ENCODE peak calls at places on chromosomes 7 and 10, in seven cellular contexts. H, L, I, F, M, B and E are unnamed samples.

GRCh38 chr7:55073051-55073511 is 54.3 kb downstream of the EGFR start:
- DNase-seq in H (peak), L (no peak), I (no peak), F (no peak), M (no peak), B (peak), E (no peak)

GRCh38 chr10:5566606-5567005 is 41.8 kb downstream of the CALML3 start:
- DNase-seq in H (no peak), L (no peak), I (no peak), F (no peak), M (no peak), B (no peak), E (no peak)

GRCh38 chr7:135980665-135981180 is 3.6 kb upstream of the MTPN start:
- DNase-seq in H (no peak), L (peak), I (peak), F (no peak), M (peak), B (peak), E (no peak)

GRCh38 chr10:625335-625699 is 64.2 kb downstream of the DIP2C start:
- DNase-seq in H (no peak), L (no peak), I (no peak), F (peak), M (no peak), B (no peak), E (no peak)

GRCh38 chr7:64874114-64874513 is 29.0 kb upstream of the ZNF273 start:
- DNase-seq in H (no peak), L (no peak), I (no peak), F (no peak), M (no peak), B (no peak), E (no peak)

GRCh38 chr7:55641811-55642210 is 69.5 kb upstream of the VOPP1 start:
- DNase-seq in H (no peak), L (peak), I (no peak), F (no peak), M (peak), B (peak), E (no peak)

GRCh38 chr10:48651839-48652238 is 32.8 kb upstream of the WDFY4 start:
- DNase-seq in H (no peak), L (no peak), I (no peak), F (no peak), M (no peak), B (no peak), E (no peak)

GRCh38 chr7:134782121-134782623 is 2.7 kb downstream of the CALD1 start:
- DNase-seq in H (no peak), L (peak), I (no peak), F (no peak), M (no peak), B (peak), E (no peak)

GRCh38 chr10:30587522-30588031 is 42.0 kb downstream of the LYZL2 start:
- DNase-seq in H (no peak), L (no peak), I (no peak), F (no peak), M (no peak), B (no peak), E (no peak)

GRCh38 chr7:151867912-151868804 is 8.8 kb downstream of the PRKAG2 start:
- DNase-seq in H (no peak), L (peak), I (no peak), F (no peak), M (no peak), B (no peak), E (no peak)

GRCh38 chr7:157318015-157318706 is 18.6 kb upstream of the DNAJB6 start:
- DNase-seq in H (no peak), L (no peak), I (no peak), F (no peak), M (no peak), B (peak), E (peak)

GRCh38 chr7:369476-369980 is 79.6 kb downstream of the FOXL3 start:
- DNase-seq in H (no peak), L (no peak), I (no peak), F (no peak), M (no peak), B (no peak), E (no peak)

GRCh38 chr10:63103971-63104409 is 29.1 kb upstream of the NRBF2 start:
- DNase-seq in H (no peak), L (no peak), I (no peak), F (no peak), M (no peak), B (no peak), E (no peak)

GRCh38 chr10:97179731-97180366 is 5.9 kb downstream of the SLIT1 start:
- DNase-seq in H (no peak), L (no peak), I (no peak), F (peak), M (no peak), B (no peak), E (no peak)

GRCh38 chr7:72196176-72196575 is 216.0 kb downstream of the CALN1 start:
- DNase-seq in H (no peak), L (no peak), I (no peak), F (no peak), M (no peak), B (no peak), E (no peak)

GRCh38 chr7:22194633-22195273 is 162.2 kb downstream of the RAPGEF5 start:
- DNase-seq in H (no peak), L (no peak), I (no peak), F (no peak), M (no peak), B (no peak), E (no peak)

GRCh38 chr7:23211542-23211941 is 29.7 kb downstream of the NUP42 start:
- DNase-seq in H (no peak), L (no peak), I (no peak), F (no peak), M (no peak), B (no peak), E (peak)

GRCh38 chr7:92137531-92137930 is 3.3 kb upstream of the CYP51A1 start:
- DNase-seq in H (no peak), L (no peak), I (no peak), F (no peak), M (no peak), B (no peak), E (no peak)

GRCh38 chr10:29736325-29737208 is 101.8 kb upstream of the SVIL start:
- DNase-seq in H (peak), L (peak), I (peak), F (no peak), M (peak), B (peak), E (peak)

GRCh38 chr10:70910486-70911350 is 22.4 kb upstream of the PCBD1 start:
- DNase-seq in H (no peak), L (no peak), I (no peak), F (no peak), M (no peak), B (no peak), E (no peak)

GRCh38 chr7:112009081-112009480 is 197.1 kb downstream of the DOCK4 start:
- DNase-seq in H (peak), L (peak), I (no peak), F (no peak), M (no peak), B (peak), E (no peak)

GRCh38 chr7:25216837-25217236 is 11.4 kb downstream of the NPVF start:
- DNase-seq in H (peak), L (peak), I (no peak), F (peak), M (peak), B (peak), E (peak)

GRCh38 chr10:31070691-31071090 is 39.0 kb upstream of the ZNF438 start:
- DNase-seq in H (no peak), L (no peak), I (no peak), F (no peak), M (no peak), B (no peak), E (no peak)

GRCh38 chr10:21707498-21707897 is 173.5 kb downstream of the MLLT10 start:
- DNase-seq in H (no peak), L (no peak), I (no peak), F (no peak), M (no peak), B (no peak), E (no peak)

GRCh38 chr7:98520356-98520932 is 96.6 kb upstream of the NPTX2 start:
- DNase-seq in H (no peak), L (no peak), I (no peak), F (no peak), M (no peak), B (no peak), E (peak)

GRCh38 chr7:45645141-45645969 is 71.2 kb downstream of the ADCY1 start:
- DNase-seq in H (no peak), L (no peak), I (no peak), F (no peak), M (no peak), B (no peak), E (no peak)